ENCODE peak calls at places on chromosomes 16 and 17, in eight cellular contexts. O, T, H, X, J, A, V and S are unnamed samples.

GRCh38 chr17:14590458-14591250 is 289.8 kb downstream of the HS3ST3B1 start:
- DNase-seq in O (no peak), T (no peak), H (no peak), X (no peak), J (no peak), A (no peak), V (no peak), S (no peak)

GRCh38 chr17:51869387-51869786 is 289.1 kb downstream of the CA10 start:
- DNase-seq in O (no peak), T (no peak), H (no peak), X (peak), J (peak), A (no peak), V (no peak), S (no peak)

GRCh38 chr17:18889658-18890057 is 31.7 kb downstream of the PRPSAP2 start:
- DNase-seq in O (no peak), T (no peak), H (no peak), X (no peak), J (no peak), A (no peak), V (no peak), S (no peak)

GRCh38 chr16:49644143-49644460 is 211.8 kb downstream of the ZNF423 start:
- DNase-seq in O (no peak), T (no peak), H (no peak), X (peak), J (peak), A (no peak), V (no peak), S (no peak)

GRCh38 chr17:11880714-11881113 is 116.6 kb downstream of the ZNF18 start:
- DNase-seq in O (no peak), T (no peak), H (no peak), X (peak), J (peak), A (no peak), V (no peak), S (no peak)

GRCh38 chr16:9095171-9095570 is 3.7 kb downstream of the HAPSTR1 start:
- DNase-seq in O (no peak), T (no peak), H (no peak), X (no peak), J (no peak), A (no peak), V (no peak), S (no peak)

GRCh38 chr16:72739577-72739976 is 308.4 kb downstream of the ZFHX3 start:
- DNase-seq in O (no peak), T (no peak), H (no peak), X (peak), J (peak), A (no peak), V (no peak), S (no peak)

GRCh38 chr17:10429416-10430045 is 7.8 kb upstream of the MYH8 start:
- DNase-seq in O (no peak), T (no peak), H (no peak), X (peak), J (peak), A (no peak), V (no peak), S (no peak)

GRCh38 chr17:79165296-79165695 is 90.7 kb downstream of the ENGASE start:
- DNase-seq in O (no peak), T (no peak), H (no peak), X (no peak), J (no peak), A (no peak), V (no peak), S (no peak)